ENCODE peak calls at places on chromosomes 4 and X, in six cellular contexts. R is IMR-90, D is mesenchymal stem cell, F is neuronal stem cell, K is H9, E is H1. H is an unnamed sample.

GRCh38 chr4:174578366-174578765 is 56.1 kb upstream of the HPGD start:
- DNase-seq in K (no peak), F (no peak), E (no peak), D (no peak), R (no peak), H (no peak)

GRCh38 chr4:26862381-26862915 is 1.8 kb downstream of the STIM2 start:
- DNase-seq in E (no peak), D (peak), K (no peak), R (no peak), F (no peak), H (no peak)

GRCh38 chr4:184471872-184472539 is 2.3 kb downstream of the IRF2 start:
- DNase-seq in K (no peak), D (peak), F (no peak), R (peak), E (no peak), H (no peak)

GRCh38 chr4:6109842-6110560 is 90.3 kb downstream of the JAKMIP1 start:
- DNase-seq in D (no peak), E (peak), K (peak), F (peak), R (no peak), H (no peak)

GRCh38 chr4:73917081-73917501 is 47.9 kb downstream of the CXCL1 start:
- DNase-seq in K (no peak), E (no peak), F (no peak), R (peak), D (peak), H (peak)

GRCh38 chr4:112649055-112649408 is 12.1 kb downstream of the LARP7 start:
- DNase-seq in R (no peak), E (no peak), F (no peak), D (no peak), K (no peak), H (no peak)

GRCh38 chrX:47518105-47518504 is 35.1 kb upstream of the ZNF41 start:
- DNase-seq in K (no peak), E (no peak), F (no peak), D (peak), R (no peak), H (no peak)

GRCh38 chr4:181944527-181944926 is 298.7 kb upstream of the TENM3 start:
- DNase-seq in R (no peak), E (no peak), K (no peak), D (no peak), F (no peak), H (no peak)

GRCh38 chr4:2962099-2962455 is 1.1 kb downstream of the NOP14 start:
- DNase-seq in R (no peak), K (no peak), D (no peak), E (no peak), F (peak), H (no peak)

GRCh38 chrX:109774706-109775105 is 41.6 kb upstream of the ACSL4 start:
- DNase-seq in K (no peak), R (peak), F (no peak), E (no peak), D (peak), H (no peak)

GRCh38 chrX:116961872-116962582 is 499.3 kb upstream of the CT83 start:
- DNase-seq in E (peak), R (no peak), K (peak), F (no peak), D (no peak), H (peak)

GRCh38 chr4:150217192-150217591 is 138.9 kb downstream of the DCLK2 start:
- DNase-seq in R (peak), K (no peak), D (peak), F (peak), E (no peak), H (peak)

GRCh38 chr4:98939446-98939845 is 10.5 kb upstream of the EIF4E start:
- DNase-seq in R (no peak), E (no peak), K (no peak), D (no peak), F (no peak), H (no peak)

GRCh38 chr4:187209921-187210613 is 486.4 kb upstream of the FAT1 start:
- DNase-seq in E (no peak), R (peak), K (no peak), D (peak), F (no peak), H (no peak)

GRCh38 chr4:100849319-100849718 is 331.5 kb upstream of the EMCN start:
- DNase-seq in F (peak), E (no peak), K (no peak), R (no peak), D (no peak), H (no peak)

GRCh38 chr4:156607198-156607498 is 364.5 kb downstream of the PDGFC start:
- DNase-seq in D (no peak), F (no peak), K (no peak), E (no peak), R (no peak), H (no peak)

GRCh38 chrX:74420194-74421035 is 878 bp upstream of the SLC16A2 start:
- DNase-seq in K (peak), D (peak), R (peak), F (peak), E (peak), H (peak)

GRCh38 chrX:110320588-110320987 is 2.7 kb upstream of the AMMECR1 start:
- DNase-seq in K (no peak), R (no peak), D (no peak), E (no peak), F (no peak), H (no peak)

GRCh38 chr4:89358935-89359364 is 51.4 kb upstream of the GPRIN3 start:
- DNase-seq in F (no peak), E (no peak), K (no peak), D (peak), R (no peak), H (no peak)

GRCh38 chr4:121380448-121381147 is at the start of gene QRFPR:
- DNase-seq in D (peak), F (peak), R (no peak), K (peak), E (peak), H (no peak)

GRCh38 chrX:21975827-21976226 is 35.3 kb downstream of the SMS start:
- DNase-seq in K (no peak), D (peak), R (peak), E (no peak), F (no peak), H (no peak)

GRCh38 chrX:45801554-45801953 is 600.9 kb upstream of the DIPK2B start:
- DNase-seq in F (no peak), K (no peak), E (no peak), D (peak), R (peak), H (no peak)

GRCh38 chrX:17679261-17679660 is 58.0 kb upstream of the SCML1 start:
- DNase-seq in F (no peak), D (no peak), K (no peak), R (no peak), E (no peak), H (no peak)

GRCh38 chrX:150934453-150934852 is 36.0 kb upstream of the CD99L2 start:
- DNase-seq in F (no peak), D (no peak), R (peak), K (peak), E (no peak), H (no peak)

GRCh38 chr4:36915717-36916116 is 328.8 kb upstream of the NWD2 start:
- DNase-seq in E (no peak), F (no peak), D (no peak), K (no peak), R (no peak), H (no peak)

GRCh38 chr4:56531823-56532222 is 26.2 kb downstream of the ARL9 start:
- DNase-seq in E (no peak), F (no peak), R (no peak), D (peak), K (no peak), H (no peak)

GRCh38 chrX:147550217-147550616 is 361.5 kb upstream of the FMR1 start:
- DNase-seq in K (peak), E (peak), D (no peak), R (no peak), F (peak), H (peak)

DNA sequence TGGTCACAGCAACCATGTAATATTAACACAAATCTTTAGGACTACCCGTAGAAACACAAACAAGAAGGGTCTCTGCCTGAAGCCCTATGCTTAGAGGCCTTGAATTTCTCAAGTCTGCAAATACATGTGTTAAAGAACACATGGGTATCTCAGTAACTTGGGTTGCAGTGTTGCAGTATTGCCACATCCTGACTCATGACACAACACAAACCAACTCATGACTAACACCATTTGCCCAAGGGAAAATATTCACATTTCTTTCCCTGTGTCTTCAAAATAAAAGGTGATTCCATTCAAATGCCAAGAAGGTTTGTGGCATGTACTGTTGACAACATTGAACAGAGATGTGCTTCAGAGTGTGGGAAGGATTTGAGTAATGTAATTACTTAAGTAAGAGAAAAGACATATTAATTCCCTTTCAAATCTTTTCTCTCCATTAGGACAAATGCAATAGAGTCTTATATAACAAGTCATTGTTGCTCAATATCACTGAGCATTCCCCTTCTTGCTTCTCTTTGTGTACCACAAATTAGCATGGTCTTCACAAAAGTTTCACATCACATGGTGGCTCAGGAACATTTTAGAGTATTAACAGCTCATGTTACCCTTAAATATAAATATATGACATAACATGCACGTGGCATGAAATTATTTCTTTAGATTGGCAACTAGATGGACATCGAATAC is 487.1 kb downstream of the STPG2 start:
- DNase-seq in F (no peak), E (no peak), K (no peak), D (peak), R (no peak), H (peak)
- H3K4me2 ChIP-seq in F (no peak), E (no peak), K (no peak), D (no peak), R (no peak), H (no peak)

DNA sequence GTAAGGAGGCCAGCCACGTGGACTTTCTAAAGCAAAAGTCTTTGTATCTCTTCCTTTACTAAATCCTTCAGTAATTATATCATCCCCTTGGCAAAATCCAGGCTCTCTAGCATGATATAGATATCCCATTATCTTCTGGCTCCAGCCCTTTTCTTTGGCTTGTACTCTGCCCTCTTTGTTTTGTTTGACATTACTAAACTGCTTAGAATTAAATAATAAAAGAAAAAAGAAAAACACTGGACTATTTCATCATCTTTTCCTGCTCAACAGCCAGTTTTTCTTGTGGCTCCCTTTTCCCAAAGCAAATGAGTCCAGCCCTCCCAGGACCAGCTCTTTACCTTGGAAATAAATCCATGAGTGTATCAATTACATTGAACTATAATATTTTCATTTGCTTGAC is 33.5 kb upstream of the LDB2 start:
- DNase-seq in E (no peak), R (peak), K (no peak), D (no peak), F (no peak), H (no peak)
- H2AK5ac ChIP-seq in E (no peak), R (no peak), K (no peak), D (no peak), F (no peak), H (no peak)

GRCh38 chr4:13852411-13852810 is 224.9 kb upstream of the BOD1L1 start:
- DNase-seq in D (no peak), E (no peak), K (no peak), F (no peak), R (no peak), H (no peak)

GRCh38 chr4:13851541-13851940 is 224.0 kb upstream of the BOD1L1 start:
- DNase-seq in F (no peak), R (no peak), E (no peak), K (no peak), D (no peak), H (no peak)

GRCh38 chr4:13844740-13845139 is 217.2 kb upstream of the BOD1L1 start:
- DNase-seq in K (no peak), F (no peak), E (no peak), R (no peak), D (no peak), H (no peak)

DNA sequence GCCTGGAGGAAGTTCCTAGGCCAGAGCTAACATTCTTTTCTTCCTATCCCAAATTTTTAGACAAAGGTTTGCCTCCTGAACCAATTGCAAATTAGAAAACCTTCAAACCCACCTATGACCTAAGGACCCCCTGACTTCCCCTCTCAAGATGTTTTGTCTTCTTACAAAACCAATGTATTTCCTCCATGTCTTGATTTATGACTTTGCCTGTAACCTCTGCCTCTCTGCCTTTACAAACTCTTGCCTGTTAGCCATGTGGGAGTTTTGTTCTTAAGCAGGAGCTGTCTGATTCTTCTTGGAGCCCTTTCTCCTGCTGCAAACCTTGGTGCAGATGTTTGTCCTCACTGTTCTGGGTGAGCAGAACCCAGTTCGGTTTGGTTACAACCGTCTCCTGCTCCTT is 222.3 kb upstream of the BOD1L1 start:
- DNase-seq in K (no peak), R (no peak), D (peak), F (no peak), E (no peak), H (no peak)
- H4K91ac ChIP-seq in K (no peak), R (no peak), D (no peak), F (no peak), E (no peak), H (no peak)

GRCh38 chr4:74934822-74935326 is 2.0 kb downstream of the PARM1 start:
- DNase-seq in R (no peak), E (no peak), F (no peak), D (no peak), K (no peak), H (no peak)

GRCh38 chr4:74933562-74934015 is 673 bp downstream of the PARM1 start:
- DNase-seq in K (peak), R (no peak), D (peak), F (no peak), E (no peak), H (no peak)

GRCh38 chr4:74932832-74933561 is at the start of gene PARM1:
- DNase-seq in D (peak), R (peak), E (peak), F (peak), K (peak), H (peak)

GRCh38 chr4:74932010-74932409 is 906 bp upstream of the PARM1 start:
- DNase-seq in K (no peak), E (no peak), R (no peak), D (no peak), F (no peak), H (no peak)

GRCh38 chr4:74934016-74934821 is 1.3 kb downstream of the PARM1 start:
- DNase-seq in D (peak), F (no peak), K (peak), R (peak), E (peak), H (peak)
- H3K4me2 ChIP-seq in D (peak), F (peak), K (peak), R (peak), E (peak), H (peak)

DNA sequence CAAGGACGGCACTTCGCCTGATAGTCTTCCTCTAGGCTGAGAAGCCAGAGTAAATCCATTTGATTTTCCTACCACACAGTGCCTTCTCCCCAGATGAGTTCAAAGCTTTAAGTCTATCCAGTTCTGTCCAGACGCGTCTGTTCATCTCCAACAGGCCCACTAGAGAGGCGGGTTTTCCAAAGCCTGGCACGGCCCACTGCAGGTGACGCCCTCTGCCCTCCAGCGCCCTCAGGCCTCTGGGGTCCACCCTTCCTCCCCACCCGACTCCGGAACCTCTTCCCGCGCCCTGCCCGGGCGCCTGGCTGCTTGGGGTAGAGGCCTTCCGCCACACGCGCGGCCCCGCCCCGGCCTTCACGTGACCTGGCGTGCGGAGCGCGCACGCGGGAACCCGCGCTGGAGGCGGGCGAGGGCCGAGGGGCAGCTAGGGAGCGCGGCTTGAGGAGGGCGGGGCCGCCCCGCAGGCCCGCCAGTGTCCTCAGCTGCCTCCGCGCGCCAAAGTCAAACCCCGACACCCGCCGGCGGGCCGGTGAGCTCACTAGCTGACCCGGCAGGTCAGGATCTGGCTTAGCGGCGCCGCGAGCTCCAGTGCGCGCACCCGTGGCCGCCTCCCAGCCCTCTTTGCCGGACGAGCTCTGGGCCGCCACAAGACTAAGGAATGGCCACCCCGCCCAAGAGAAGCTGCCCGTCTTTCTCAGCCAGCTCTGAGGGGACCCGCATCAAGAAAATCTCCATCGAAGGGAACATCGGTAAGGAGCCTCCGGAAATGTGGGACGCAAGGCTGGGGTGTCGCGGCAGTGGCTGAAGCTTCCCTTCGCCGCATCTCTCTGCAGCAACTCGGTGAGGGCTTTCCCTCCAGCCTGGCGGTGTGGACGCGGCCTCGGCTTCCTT is at the start of gene DCK:
- DNase-seq in R (peak), D (peak), K (peak), E (peak), F (peak), H (peak)
- H2AK5ac ChIP-seq in R (peak), D (peak), K (no peak), E (no peak), F (peak), H (peak)

GRCh38 chrX:41348551-41348950 is 14.6 kb downstream of the DDX3X start:
- DNase-seq in R (no peak), D (no peak), K (no peak), F (no peak), E (no peak), H (no peak)

GRCh38 chrX:41350976-41351569 is 17.1 kb downstream of the DDX3X start:
- DNase-seq in K (no peak), D (peak), F (no peak), E (no peak), R (peak), H (no peak)

GRCh38 chrX:41350150-41350975 is 16.4 kb downstream of the DDX3X start:
- DNase-seq in E (no peak), K (no peak), D (peak), F (no peak), R (peak), H (peak)

GRCh38 chrX:41344053-41344452 is 10.1 kb downstream of the DDX3X start:
- DNase-seq in D (no peak), E (no peak), R (no peak), F (no peak), K (no peak), H (no peak)

GRCh38 chrX:41347186-41347585 is 13.2 kb downstream of the DDX3X start:
- DNase-seq in D (no peak), F (no peak), E (no peak), R (no peak), K (no peak), H (peak)
- H4K91ac ChIP-seq in D (no peak), F (no peak), E (no peak), R (no peak), K (no peak), H (no peak)

GRCh38 chrX:92270936-92271655 is 491.9 kb downstream of the PCDH11X start:
- DNase-seq in E (no peak), D (no peak), R (no peak), F (no peak), K (no peak), H (no peak)
- H3K4me2 ChIP-seq in E (peak), D (no peak), R (no peak), F (no peak), K (peak), H (no peak)

GRCh38 chr4:147987252-147987651 is 255.4 kb downstream of the ARHGAP10 start:
- DNase-seq in K (no peak), E (no peak), R (no peak), D (no peak), F (no peak), H (no peak)
- H2AK5ac ChIP-seq in K (no peak), E (no peak), R (no peak), D (no peak), F (no peak), H (no peak)

GRCh38 chr4:140689628-140690027 is 66.6 kb downstream of the TBC1D9 start:
- DNase-seq in K (no peak), F (no peak), E (no peak), R (no peak), D (no peak), H (no peak)
- H4K91ac ChIP-seq in K (no peak), F (no peak), E (no peak), R (no peak), D (no peak), H (no peak)

H was measured in trophoblast cell.